ENCODE peak calls at places on chromosomes 12 and 14, in four cellular contexts. One of them, this sample, is unnamed.
A peak's percentile ranks its signal among the peaks of the same experiment; 100 is the strongest.

GRCh38 chr14:100239840-100240724 is 1.1 kb downstream of the YY1 start:
- DNase-seq in tibial artery: peak; percentile 87
- DNase-seq in mesothelial cell of epicardium: peak; percentile 81
- DNase-seq in WERI-Rb-1: peak; percentile 81
- DNase-seq in this sample: peak; percentile 93

GRCh38 chr14:91337699-91338335 is 79.8 kb downstream of the CCDC88C start:
- DNase-seq in tibial artery: no peak
- DNase-seq in mesothelial cell of epicardium: no peak
- DNase-seq in WERI-Rb-1: no peak
- DNase-seq in this sample: no peak

GRCh38 chr14:69519253-69519661 is 34.7 kb downstream of the PLEKHD1 start:
- DNase-seq in tibial artery: no peak
- DNase-seq in mesothelial cell of epicardium: no peak
- DNase-seq in WERI-Rb-1: no peak
- DNase-seq in this sample: no peak

GRCh38 chr12:104641862-104642261 is 185.1 kb downstream of the CHST11 start:
- DNase-seq in tibial artery: no peak
- DNase-seq in mesothelial cell of epicardium: no peak
- DNase-seq in WERI-Rb-1: no peak
- DNase-seq in this sample: no peak

GRCh38 chr14:53470351-53471043 is 317.4 kb upstream of the DDHD1 start:
- DNase-seq in tibial artery: no peak
- DNase-seq in mesothelial cell of epicardium: no peak
- DNase-seq in WERI-Rb-1: no peak
- DNase-seq in this sample: no peak

GRCh38 chr14:21071225-21072041 is 1.3 kb downstream of the ARHGEF40 start:
- DNase-seq in tibial artery: peak; percentile 89
- DNase-seq in mesothelial cell of epicardium: peak; percentile 75
- DNase-seq in WERI-Rb-1: peak; percentile 88
- DNase-seq in this sample: peak; percentile 97

GRCh38 chr12:82216475-82216874 is 141.7 kb downstream of the CCDC59 start:
- DNase-seq in tibial artery: no peak
- DNase-seq in mesothelial cell of epicardium: no peak
- DNase-seq in WERI-Rb-1: no peak
- DNase-seq in this sample: no peak

GRCh38 chr12:113873741-113874140 is 92.4 kb downstream of the RBM19 start:
- DNase-seq in tibial artery: no peak
- DNase-seq in mesothelial cell of epicardium: no peak
- DNase-seq in WERI-Rb-1: no peak
- DNase-seq in this sample: no peak

GRCh38 chr14:105993814-105994213 is 467.4 kb downstream of the TMEM121 start:
- DNase-seq in tibial artery: no peak
- DNase-seq in mesothelial cell of epicardium: no peak
- DNase-seq in WERI-Rb-1: no peak
- DNase-seq in this sample: no peak

DNA sequence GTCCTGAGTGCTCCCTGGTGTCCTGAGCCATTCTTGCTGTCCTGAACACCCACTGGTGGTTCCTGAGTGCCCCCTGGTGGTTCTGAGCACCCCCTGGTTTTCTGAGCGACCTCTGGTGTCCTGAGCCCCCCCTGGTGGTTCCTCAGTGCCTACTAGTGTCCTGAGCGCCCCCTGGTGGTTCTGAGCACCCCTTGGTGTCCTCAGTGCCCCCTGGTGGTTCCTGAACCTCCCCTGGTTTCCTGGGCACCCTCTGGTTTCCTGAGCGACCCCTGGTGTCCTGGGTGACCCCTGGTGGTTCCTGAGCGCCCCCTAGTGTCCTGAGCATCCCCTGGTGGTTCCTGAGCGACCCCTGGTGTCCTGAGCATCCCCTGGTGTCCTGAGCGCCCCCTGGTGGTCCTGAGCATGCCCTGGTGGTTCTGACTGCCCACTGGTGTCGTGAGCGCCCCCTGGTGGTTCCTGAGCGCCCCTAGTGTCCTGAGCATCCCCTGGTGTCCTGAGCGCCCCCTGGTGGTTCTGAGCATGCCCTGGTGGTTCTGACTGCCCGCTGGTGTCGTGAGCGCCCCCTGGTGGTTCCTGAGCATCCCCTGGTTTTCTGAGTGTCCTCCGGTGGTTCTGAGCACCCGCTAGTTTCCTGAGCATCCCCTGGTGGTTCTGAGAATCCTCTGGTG is 473.1 kb downstream of the TMEM121 start:
- DNase-seq in tibial artery: no peak
- DNase-seq in mesothelial cell of epicardium: no peak
- DNase-seq in WERI-Rb-1: peak; percentile 56
- DNase-seq in this sample: no peak
- TF ChIP-seq CTCF in tibial artery: no peak
- TF ChIP-seq CTCF in mesothelial cell of epicardium: no peak
- TF ChIP-seq CTCF in WERI-Rb-1: peak; percentile 54
- TF ChIP-seq CTCF in this sample: no peak

GRCh38 chr14:36105401-36105800 is 71.1 kb downstream of the PTCSC3 start:
- DNase-seq in tibial artery: no peak
- DNase-seq in mesothelial cell of epicardium: no peak
- DNase-seq in WERI-Rb-1: no peak
- DNase-seq in this sample: no peak
- TF ChIP-seq CTCF in tibial artery: no peak
- TF ChIP-seq CTCF in mesothelial cell of epicardium: no peak
- TF ChIP-seq CTCF in WERI-Rb-1: no peak
- TF ChIP-seq CTCF in this sample: peak; percentile 20

GRCh38 chr14:106883218-106883692 is 1356.9 kb downstream of the TMEM121 start:
- DNase-seq in tibial artery: no peak
- DNase-seq in mesothelial cell of epicardium: no peak
- DNase-seq in WERI-Rb-1: peak; percentile 33
- DNase-seq in this sample: peak; percentile 85
- TF ChIP-seq CTCF in tibial artery: peak; percentile 30
- TF ChIP-seq CTCF in mesothelial cell of epicardium: peak; percentile 68
- TF ChIP-seq CTCF in WERI-Rb-1: peak; percentile 71
- TF ChIP-seq CTCF in this sample: peak; percentile 41

DNA sequence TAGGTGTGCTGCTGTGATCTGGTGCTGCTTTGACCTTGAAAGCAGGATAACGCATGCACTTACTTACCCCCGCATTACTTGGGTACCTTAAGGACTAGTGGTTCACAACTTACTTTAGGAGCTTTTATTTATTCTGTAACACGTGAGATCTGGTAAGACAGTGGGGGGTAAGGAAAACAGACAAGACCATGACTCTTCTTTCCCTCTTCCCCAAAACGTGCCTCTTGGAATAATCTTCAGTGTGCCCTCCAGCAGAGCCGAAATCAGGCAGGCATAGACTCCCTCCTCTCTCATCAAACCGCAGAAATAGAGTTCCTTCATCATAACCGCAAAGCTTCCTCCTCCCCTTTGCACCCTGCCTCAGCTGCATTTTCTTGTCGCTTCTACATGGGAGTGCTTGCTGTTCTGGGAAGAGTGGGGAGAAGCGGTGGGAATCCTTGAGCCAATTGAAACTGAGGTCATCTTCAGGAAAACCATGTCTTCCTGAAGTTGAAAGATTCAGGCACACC is 43.4 kb downstream of the RAD52 start:
- DNase-seq in tibial artery: no peak
- DNase-seq in mesothelial cell of epicardium: no peak
- DNase-seq in WERI-Rb-1: no peak
- DNase-seq in this sample: no peak
- TF ChIP-seq CTCF in tibial artery: no peak
- TF ChIP-seq CTCF in mesothelial cell of epicardium: no peak
- TF ChIP-seq CTCF in WERI-Rb-1: no peak
- TF ChIP-seq CTCF in this sample: no peak

DNA sequence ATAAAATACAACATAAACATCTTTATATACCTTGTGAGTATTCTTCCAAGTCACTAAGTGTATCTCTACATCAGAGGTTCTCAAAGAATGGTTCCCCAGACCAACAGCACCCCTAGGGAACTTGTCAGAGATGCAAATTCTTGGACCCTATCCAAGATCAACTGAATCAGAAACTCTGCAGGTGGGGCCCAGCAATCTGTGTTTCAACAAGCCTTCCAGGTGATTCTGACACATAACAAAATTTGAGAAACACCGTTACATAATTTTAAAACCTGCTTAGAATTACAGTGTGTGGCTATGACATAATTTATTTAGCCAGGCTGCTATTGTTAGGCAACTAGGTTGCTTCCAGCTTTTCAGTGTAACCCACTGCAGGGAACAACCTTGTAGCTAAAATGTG is 49.8 kb downstream of the NTN4 start:
- DNase-seq in tibial artery: no peak
- DNase-seq in mesothelial cell of epicardium: no peak
- DNase-seq in WERI-Rb-1: no peak
- DNase-seq in this sample: no peak
- TF ChIP-seq CTCF in tibial artery: no peak
- TF ChIP-seq CTCF in mesothelial cell of epicardium: no peak
- TF ChIP-seq CTCF in WERI-Rb-1: no peak
- TF ChIP-seq CTCF in this sample: no peak

DNA sequence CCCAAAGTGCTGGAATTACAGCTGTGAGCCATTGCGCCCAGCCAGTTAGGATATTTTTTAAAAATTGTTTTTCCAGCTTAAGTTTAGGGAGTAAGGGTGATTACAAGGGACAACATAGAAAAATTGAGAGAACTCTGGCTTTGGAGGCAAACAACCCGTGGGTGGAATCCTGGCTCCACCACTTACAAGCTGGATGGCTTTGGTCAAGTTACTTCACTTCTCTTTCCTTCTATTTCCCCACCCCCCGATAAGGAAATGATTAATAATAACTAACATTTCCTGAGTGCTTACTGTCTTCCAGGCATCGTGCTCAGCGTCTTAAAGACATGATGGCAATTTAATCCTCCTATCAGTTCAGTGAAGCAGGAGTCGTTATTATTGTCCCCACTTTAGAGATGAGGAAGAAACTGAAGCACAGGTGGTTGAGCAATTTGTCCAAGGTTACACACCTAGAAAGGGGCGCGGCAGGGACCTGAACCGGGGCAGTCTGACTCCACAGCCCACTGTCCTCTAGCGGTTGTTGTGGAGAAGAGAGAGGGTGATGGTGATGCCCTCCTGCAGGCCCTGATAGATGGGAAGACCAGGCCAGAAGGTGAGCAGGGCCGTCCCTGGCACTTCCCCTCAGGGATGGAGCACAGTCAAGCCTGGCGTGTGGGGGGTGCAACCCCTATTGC is 16.7 kb upstream of the FAIM2 start:
- DNase-seq in tibial artery: peak; percentile 45
- DNase-seq in mesothelial cell of epicardium: no peak
- DNase-seq in WERI-Rb-1: no peak
- DNase-seq in this sample: no peak
- TF ChIP-seq CTCF in tibial artery: no peak
- TF ChIP-seq CTCF in mesothelial cell of epicardium: no peak
- TF ChIP-seq CTCF in WERI-Rb-1: no peak
- TF ChIP-seq CTCF in this sample: no peak